ENCODE peak calls at places on chromosome 10, in six cellular contexts. One of them, this sample, is unnamed.

GRCh38 chr10:42783181-42783549 is 570 bp downstream of the BMS1 start:
- DNase-seq in H4: peak
- DNase-seq in HTR-8/SVneo: peak
- DNase-seq in pons: no peak
- DNase-seq in AG10803: peak
- DNase-seq in NCI-H1417 treated with DMSO at 0.1 percent for 48 hours: peak
- DNase-seq in this sample: peak

GRCh38 chr10:114538544-114538906 is 119.5 kb downstream of the ABLIM1 start:
- DNase-seq in H4: no peak
- DNase-seq in HTR-8/SVneo: no peak
- DNase-seq in pons: no peak
- DNase-seq in AG10803: no peak
- DNase-seq in NCI-H1417 treated with DMSO at 0.1 percent for 48 hours: no peak
- DNase-seq in this sample: peak

GRCh38 chr10:34580643-34581042 is 234.5 kb downstream of the PARD3 start:
- DNase-seq in H4: peak
- DNase-seq in HTR-8/SVneo: peak
- DNase-seq in pons: no peak
- DNase-seq in AG10803: peak
- DNase-seq in NCI-H1417 treated with DMSO at 0.1 percent for 48 hours: no peak
- DNase-seq in this sample: no peak

GRCh38 chr10:113232928-113233511 is 283.0 kb downstream of the TCF7L2 start:
- DNase-seq in H4: no peak
- DNase-seq in HTR-8/SVneo: no peak
- DNase-seq in pons: no peak
- DNase-seq in AG10803: no peak
- DNase-seq in NCI-H1417 treated with DMSO at 0.1 percent for 48 hours: no peak
- DNase-seq in this sample: no peak

GRCh38 chr10:132866601-132867381 is 75.6 kb downstream of the CFAP46 start:
- DNase-seq in H4: no peak
- DNase-seq in HTR-8/SVneo: no peak
- DNase-seq in pons: no peak
- DNase-seq in AG10803: no peak
- DNase-seq in NCI-H1417 treated with DMSO at 0.1 percent for 48 hours: no peak
- DNase-seq in this sample: peak

GRCh38 chr10:23556727-23557440 is 118.0 kb downstream of the OTUD1 start:
- DNase-seq in H4: peak
- DNase-seq in HTR-8/SVneo: no peak
- DNase-seq in pons: no peak
- DNase-seq in AG10803: peak
- DNase-seq in NCI-H1417 treated with DMSO at 0.1 percent for 48 hours: no peak
- DNase-seq in this sample: no peak

GRCh38 chr10:71381611-71382010 is 15.1 kb upstream of the CDH23 start:
- DNase-seq in H4: no peak
- DNase-seq in HTR-8/SVneo: no peak
- DNase-seq in pons: no peak
- DNase-seq in AG10803: no peak
- DNase-seq in NCI-H1417 treated with DMSO at 0.1 percent for 48 hours: no peak
- DNase-seq in this sample: no peak

GRCh38 chr10:86663576-86664369 is 4.5 kb upstream of the LDB3 start:
- DNase-seq in H4: no peak
- DNase-seq in HTR-8/SVneo: no peak
- DNase-seq in pons: no peak
- DNase-seq in AG10803: no peak
- DNase-seq in NCI-H1417 treated with DMSO at 0.1 percent for 48 hours: no peak
- DNase-seq in this sample: no peak

GRCh38 chr10:91200314-91201212 is 19.9 kb upstream of the PCGF5 start:
- DNase-seq in H4: no peak
- DNase-seq in HTR-8/SVneo: no peak
- DNase-seq in pons: no peak
- DNase-seq in AG10803: no peak
- DNase-seq in NCI-H1417 treated with DMSO at 0.1 percent for 48 hours: no peak
- DNase-seq in this sample: no peak

GRCh38 chr10:80477813-80478212 is 23.7 kb downstream of the TSPAN14 start:
- DNase-seq in H4: peak
- DNase-seq in HTR-8/SVneo: peak
- DNase-seq in pons: no peak
- DNase-seq in AG10803: peak
- DNase-seq in NCI-H1417 treated with DMSO at 0.1 percent for 48 hours: no peak
- DNase-seq in this sample: no peak

GRCh38 chr10:101136007-101136707 is 5.1 kb downstream of the TLX1 start:
- DNase-seq in H4: no peak
- DNase-seq in HTR-8/SVneo: peak
- DNase-seq in pons: no peak
- DNase-seq in AG10803: no peak
- DNase-seq in NCI-H1417 treated with DMSO at 0.1 percent for 48 hours: no peak
- DNase-seq in this sample: no peak

GRCh38 chr10:8576281-8576680 is 521.8 kb downstream of the GATA3 start:
- DNase-seq in H4: no peak
- DNase-seq in HTR-8/SVneo: no peak
- DNase-seq in pons: no peak
- DNase-seq in AG10803: no peak
- DNase-seq in NCI-H1417 treated with DMSO at 0.1 percent for 48 hours: no peak
- DNase-seq in this sample: no peak